ENCODE peak calls at places on chromosomes 1 and 21, in five cellular contexts. U, X, E, H and N are unnamed samples.

GRCh38 chr1:200033511-200034261 is 6.2 kb downstream of the NR5A2 start:
- DNase-seq in U (no peak), X (no peak), E (no peak), H (peak), N (no peak)

GRCh38 chr21:40185208-40185607 is 318.0 kb downstream of the PCP4 start:
- DNase-seq in U (no peak), X (no peak), E (no peak), H (no peak), N (no peak)

GRCh38 chr1:205111354-205111753 is 10.4 kb downstream of the RBBP5 start:
- DNase-seq in U (no peak), X (no peak), E (no peak), H (no peak), N (no peak)

GRCh38 chr1:167186198-167186750 is 34.4 kb upstream of the POU2F1 start:
- DNase-seq in U (no peak), X (no peak), E (no peak), H (no peak), N (no peak)

GRCh38 chr1:94036721-94037120 is 84.2 kb downstream of the ABCA4 start:
- DNase-seq in U (peak), X (no peak), E (peak), H (no peak), N (no peak)

GRCh38 chr1:3919706-3920105 is 19.6 kb upstream of the C1orf174 start:
- DNase-seq in U (no peak), X (no peak), E (no peak), H (no peak), N (no peak)

GRCh38 chr1:85654066-85654782 is 54.0 kb downstream of the ZNHIT6 start:
- DNase-seq in U (no peak), X (no peak), E (no peak), H (no peak), N (no peak)

GRCh38 chr1:59290173-59290954 is 6.5 kb upstream of the FGGY start:
- DNase-seq in U (no peak), X (no peak), E (no peak), H (peak), N (no peak)

GRCh38 chr1:178540646-178541045 is 27.7 kb downstream of the TEX35 start:
- DNase-seq in U (peak), X (no peak), E (peak), H (no peak), N (no peak)

GRCh38 chr1:201329286-201329685 is 46.0 kb downstream of the PKP1 start:
- DNase-seq in U (peak), X (no peak), E (no peak), H (no peak), N (no peak)

GRCh38 chr21:46191686-46192575 is 7.7 kb upstream of the SPATC1L start:
- DNase-seq in U (no peak), X (no peak), E (no peak), H (no peak), N (no peak)

GRCh38 chr1:31505884-31506497 is 70.3 kb upstream of the TINAGL1 start:
- DNase-seq in U (peak), X (no peak), E (peak), H (no peak), N (no peak)

GRCh38 chr1:108830119-108831008 is 26.5 kb downstream of the AKNAD1 start:
- DNase-seq in U (peak), X (no peak), E (peak), H (peak), N (no peak)

GRCh38 chr1:235783148-235783776 is 83.4 kb downstream of the LYST start:
- DNase-seq in U (peak), X (no peak), E (peak), H (no peak), N (no peak)

GRCh38 chr1:33927721-33928120 is 63.8 kb downstream of the HMGB4 start:
- DNase-seq in U (peak), X (no peak), E (no peak), H (no peak), N (no peak)

GRCh38 chr1:173280899-173281660 is 73.9 kb upstream of the TNFSF4 start:
- DNase-seq in U (no peak), X (no peak), E (no peak), H (no peak), N (no peak)

GRCh38 chr1:111227434-111227833 is at the start of gene CHI3L2:
- DNase-seq in U (no peak), X (no peak), E (peak), H (no peak), N (no peak)

GRCh38 chr1:28028873-28029654 is 59.3 kb downstream of the EYA3 start:
- DNase-seq in U (no peak), X (no peak), E (no peak), H (no peak), N (no peak)

GRCh38 chr1:162212713-162213112 is 143.2 kb downstream of the NOS1AP start:
- DNase-seq in U (no peak), X (no peak), E (no peak), H (peak), N (no peak)

GRCh38 chr1:103180660-103181059 is 72.3 kb upstream of the COL11A1 start:
- DNase-seq in U (peak), X (no peak), E (no peak), H (no peak), N (no peak)

GRCh38 chr1:117106478-117106877 is 15.1 kb downstream of the TRIM45 start:
- DNase-seq in U (no peak), X (no peak), E (no peak), H (no peak), N (no peak)

GRCh38 chr1:71086331-71086730 is 5.5 kb upstream of the ZRANB2 start:
- DNase-seq in U (peak), X (no peak), E (no peak), H (no peak), N (no peak)

GRCh38 chr1:20187813-20188454 is 1.6 kb upstream of the PLA2G2C start:
- DNase-seq in U (no peak), X (no peak), E (no peak), H (no peak), N (no peak)

GRCh38 chr1:8169364-8170058 is 143.4 kb upstream of the ERRFI1 start:
- DNase-seq in U (peak), X (peak), E (peak), H (peak), N (peak)

GRCh38 chr1:188317894-188318293 is 1489.1 kb downstream of the PLA2G4A start:
- DNase-seq in U (no peak), X (no peak), E (no peak), H (no peak), N (no peak)